ENCODE peak calls at places on chromosomes 5 and 9, in six cellular contexts. C is breast epithelium, O is spleen, Y is stomach, R is H1, N is transverse colon. K is an unnamed sample.

GRCh38 chr9:127388856-127389238 is 8.1 kb upstream of the SLC2A8 start:
- DNase-seq in C (no peak), O (no peak), Y (no peak), R (no peak), N (no peak), K (no peak)

GRCh38 chr5:78691073-78691960 is 42.7 kb upstream of the LHFPL2 start:
- DNase-seq in C (no peak), O (no peak), Y (no peak), R (no peak), N (no peak), K (no peak)

GRCh38 chr9:115642285-115642684 is 511.3 kb upstream of the PAPPA start:
- DNase-seq in C (no peak), O (no peak), Y (no peak), R (no peak), N (no peak), K (no peak)

GRCh38 chr5:90162324-90162723 is 247.2 kb downstream of the CETN3 start:
- DNase-seq in C (no peak), O (no peak), Y (no peak), R (no peak), N (no peak), K (no peak)

GRCh38 chr9:121862371-121862970 is 211.0 kb downstream of the DAB2IP start:
- DNase-seq in C (no peak), O (no peak), Y (no peak), R (peak; percentile 35), N (no peak), K (peak; percentile 79)

GRCh38 chr5:149486726-149487635 is 64.3 kb downstream of the CSNK1A1 start:
- DNase-seq in C (no peak), O (no peak), Y (no peak), R (peak; percentile 38), N (no peak), K (no peak)

GRCh38 chr9:113612216-113612747 is 148.8 kb downstream of the RGS3 start:
- DNase-seq in C (no peak), O (peak; percentile 42), Y (no peak), R (no peak), N (no peak), K (no peak)

GRCh38 chr9:98128316-98128715 is 9.3 kb upstream of the TRIM14 start:
- DNase-seq in C (no peak), O (no peak), Y (no peak), R (no peak), N (no peak), K (no peak)

GRCh38 chr9:129703667-129704355 is 38.4 kb downstream of the PRRX2 start:
- DNase-seq in C (no peak), O (no peak), Y (no peak), R (no peak), N (peak; percentile 30), K (no peak)

GRCh38 chr5:39948867-39949468 is 524.2 kb upstream of the DAB2 start:
- DNase-seq in C (no peak), O (no peak), Y (peak; percentile 63), R (no peak), N (peak; percentile 53), K (no peak)

GRCh38 chr9:128091144-128091543 is 23.1 kb downstream of the SLC25A25 start:
- DNase-seq in C (no peak), O (peak; percentile 54), Y (no peak), R (peak; percentile 82), N (peak; percentile 48), K (no peak)

GRCh38 chr5:72273547-72273946 is 46.5 kb downstream of the MRPS27 start:
- DNase-seq in C (no peak), O (no peak), Y (no peak), R (no peak), N (no peak), K (no peak)

GRCh38 chr5:16812911-16813310 is 123.2 kb downstream of the MYO10 start:
- DNase-seq in C (peak; percentile 66), O (no peak), Y (peak; percentile 50), R (no peak), N (peak; percentile 14), K (no peak)

GRCh38 chr9:2085719-2086515 is 70.8 kb downstream of the SMARCA2 start:
- DNase-seq in C (no peak), O (no peak), Y (no peak), R (no peak), N (no peak), K (no peak)

DNA sequence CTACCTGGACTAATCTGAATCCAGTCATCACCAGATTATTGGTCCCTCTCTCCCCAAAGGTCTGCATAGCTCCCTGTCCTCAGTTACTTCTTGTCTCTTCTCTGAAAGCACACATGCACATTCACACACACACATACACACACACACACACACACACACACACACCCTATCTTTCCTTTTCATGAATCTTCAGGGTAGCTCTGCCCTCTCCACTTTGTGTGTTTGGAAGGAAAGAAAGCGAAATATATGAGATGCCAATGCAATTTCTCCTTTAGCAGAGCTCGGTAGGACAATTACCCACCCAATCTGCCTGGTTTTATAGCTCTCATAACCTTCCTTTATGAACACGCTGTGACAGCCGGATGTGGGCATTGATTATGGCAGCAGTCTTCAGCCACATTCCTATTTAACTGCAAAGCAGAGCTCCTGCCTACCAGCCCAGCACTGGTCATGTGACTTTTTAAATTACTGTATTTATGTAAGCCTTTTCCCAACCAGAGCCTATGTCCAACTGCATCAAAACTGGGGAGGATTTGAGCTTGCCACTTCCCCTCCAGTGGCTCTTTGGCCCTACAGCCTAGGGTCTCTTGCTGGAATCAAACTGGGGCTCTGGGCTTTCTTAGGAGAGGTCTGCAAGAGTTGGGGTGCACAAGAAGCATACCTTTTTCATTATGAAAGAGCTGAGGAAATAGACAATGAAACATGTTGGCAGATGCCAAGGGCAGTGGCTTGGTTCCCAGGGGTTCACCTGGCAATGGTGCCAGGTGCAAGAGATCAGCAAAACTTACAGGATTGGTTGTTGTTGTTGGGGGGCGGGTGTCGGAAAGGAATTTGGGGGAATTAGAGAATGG is 20.8 kb upstream of the MATR3 start:
- DNase-seq in C (no peak), O (no peak), Y (no peak), R (no peak), N (peak; percentile 85), K (no peak)
- H3K4me3 ChIP-seq in C (no peak overlapping the region), O (no peak overlapping the region), Y (peak overlapping the region; percentile 63), R (peak overlapping the region; percentile 94), N (no peak overlapping the region), K (peak overlapping the region; percentile 60)

DNA sequence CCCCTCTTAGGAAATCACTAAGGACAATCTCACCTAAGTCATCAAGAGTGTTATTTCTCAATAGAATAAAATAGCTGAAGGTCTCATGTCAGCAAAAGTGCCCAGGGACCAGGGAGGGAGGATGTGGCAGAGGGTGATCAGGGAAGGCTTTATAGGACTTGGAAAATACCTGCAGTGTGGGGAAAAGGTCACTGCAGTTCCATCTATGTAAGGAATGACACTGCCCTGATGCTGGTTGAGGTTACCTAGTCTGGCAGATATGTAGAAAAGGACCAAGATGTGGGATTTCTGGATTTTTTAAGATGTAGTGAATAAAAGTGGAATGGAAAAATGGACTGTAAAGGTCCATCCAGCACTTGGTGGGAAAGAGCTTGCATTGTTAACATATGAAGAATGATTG is 18.3 kb downstream of the PRDM9 start:
- DNase-seq in C (no peak), O (no peak), Y (no peak), R (no peak), N (no peak), K (no peak)
- TF ChIP-seq POLR2AphosphoS5 in C (no peak), O (no peak), Y (no peak), R (no peak), N (no peak), K (no peak)

DNA sequence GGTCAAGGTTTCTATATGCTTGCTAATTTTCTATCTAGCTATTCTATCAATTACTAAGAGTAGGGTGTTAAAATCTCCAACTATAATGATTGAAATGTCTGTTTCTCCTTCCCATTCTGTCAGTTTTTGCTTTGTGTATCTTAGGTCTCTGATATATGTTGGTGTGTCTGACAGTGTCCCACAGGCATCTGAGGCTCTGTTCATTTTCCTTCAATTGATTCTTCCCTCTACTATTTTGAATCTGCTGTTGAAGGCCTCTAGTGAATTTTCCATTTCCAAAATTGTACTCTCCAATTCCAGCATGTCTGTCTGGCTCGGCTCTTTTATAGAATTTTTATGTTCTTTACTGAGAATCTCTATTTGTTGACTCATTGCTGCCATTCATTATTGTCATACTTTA is 36.0 kb downstream of the RNF130 start:
- DNase-seq in C (no peak), O (no peak), Y (no peak), R (no peak), N (no peak), K (no peak)
- H3K4me3 ChIP-seq in C (no peak overlapping the region), O (no peak overlapping the region), Y (no peak overlapping the region), R (no peak overlapping the region), N (no peak overlapping the region), K (no peak overlapping the region)

DNA sequence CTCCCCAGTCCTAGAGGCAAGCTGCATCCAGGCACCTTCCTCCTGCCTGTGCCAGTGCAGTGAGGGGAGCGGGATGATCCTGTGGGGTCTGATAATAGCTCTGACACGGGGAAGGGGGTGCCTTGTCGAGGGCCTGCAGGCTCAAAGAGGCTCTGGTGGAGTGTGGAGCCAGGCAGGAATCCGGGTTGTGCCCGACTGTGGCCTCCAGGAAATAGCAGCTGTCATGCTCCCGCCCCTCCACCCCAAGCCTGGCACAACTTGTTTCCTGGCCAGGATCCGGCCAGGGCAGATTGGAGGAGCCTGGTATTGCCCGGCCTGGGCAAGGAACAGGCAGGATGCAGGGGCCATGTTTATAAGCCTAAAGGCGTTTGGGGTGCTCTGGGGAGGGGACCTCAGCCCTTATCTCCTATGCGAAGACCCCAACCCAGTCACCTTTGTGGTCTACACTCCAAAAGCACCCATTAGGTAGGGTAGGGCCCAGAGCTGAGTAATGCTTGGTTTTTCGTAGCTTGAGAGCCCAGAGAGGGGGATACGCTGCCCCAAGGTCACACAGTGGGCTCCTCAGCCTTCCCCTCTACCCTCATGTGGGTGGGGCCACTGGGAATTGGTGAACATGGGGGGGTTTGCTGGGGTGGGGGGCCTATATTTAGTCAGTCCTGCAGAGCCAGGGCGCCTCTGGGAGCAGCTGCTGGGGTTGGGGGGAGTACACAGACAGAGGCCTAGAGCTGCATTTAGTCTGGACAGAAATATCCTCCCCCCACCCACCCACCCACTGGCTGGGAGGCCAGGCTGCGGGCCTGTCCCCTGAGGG is 12.2 kb downstream of the CXXC5 start:
- DNase-seq in C (peak; percentile 91), O (peak; percentile 86), Y (peak; percentile 92), R (no peak), N (peak; percentile 82), K (no peak)
- TF ChIP-seq POLR2AphosphoS5 in C (no peak), O (peak; percentile 78), Y (peak; percentile 56), R (no peak), N (peak; percentile 42), K (peak; percentile 34)

DNA sequence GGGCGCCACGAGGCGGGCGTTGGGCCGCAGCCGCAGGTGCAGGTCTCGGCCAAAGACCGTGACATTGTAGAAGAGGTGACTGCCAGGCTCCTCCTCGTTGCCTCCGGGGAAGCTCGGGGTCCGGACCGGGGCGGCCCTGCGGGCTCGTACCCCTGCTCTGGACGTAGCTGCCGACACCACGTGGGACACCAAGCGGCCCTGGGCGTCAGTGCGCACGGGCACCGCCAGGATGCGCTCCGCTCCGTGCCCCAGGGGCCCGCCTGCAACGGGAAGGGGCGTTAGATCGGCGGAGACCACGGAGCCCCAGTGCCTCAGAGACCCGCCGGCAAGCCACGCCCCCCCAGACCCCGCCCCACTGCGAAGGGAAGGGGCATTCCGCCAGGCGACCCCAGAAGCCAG is 1.4 kb downstream of the ADAMTS2 start:
- DNase-seq in C (no peak), O (peak; percentile 78), Y (no peak), R (peak; percentile 95), N (peak; percentile 21), K (no peak)
- H3K4me3 ChIP-seq in C (peak overlapping the region; percentile 94), O (peak overlapping the region; percentile 53), Y (peak overlapping the region; percentile 62), R (peak overlapping the region; percentile 71), N (peak overlapping the region; percentile 58), K (peak overlapping the region; percentile 55)

DNA sequence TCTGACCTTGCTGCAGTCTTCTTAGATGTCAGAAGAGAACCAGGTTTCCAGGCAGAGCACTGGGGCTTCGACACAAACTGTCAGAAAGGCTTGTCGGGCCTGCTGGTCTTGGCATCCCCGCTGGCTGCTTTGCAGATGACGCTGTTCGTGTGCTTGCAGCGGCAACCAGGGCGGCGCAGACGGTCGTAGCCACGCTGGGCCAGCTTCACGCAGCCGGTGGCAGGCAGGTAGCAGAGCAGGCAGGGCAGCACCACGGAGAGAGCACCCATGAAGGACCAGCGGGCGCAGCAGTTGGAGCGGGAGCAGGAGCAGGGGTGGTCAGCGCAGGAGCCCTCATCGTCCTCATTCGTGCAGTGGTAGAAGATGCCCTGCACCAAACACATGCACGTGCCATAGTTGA is 10.7 kb downstream of the SPRY4 start:
- DNase-seq in C (no peak), O (no peak), Y (no peak), R (no peak), N (no peak), K (no peak)
- TF ChIP-seq POLR2AphosphoS5 in C (no peak), O (no peak), Y (no peak), R (no peak), N (no peak), K (no peak)

K was measured in vagina.